ENCODE peak calls at places on chromosomes 7 and 10, in seven cellular contexts. F is mesenchymal stem cell; Q is esophagus squamous epithelium; X is HFFc6; C is AG09319; N is activated CD8-positive, alpha-beta memory T cell treated with anti-CD3 and anti-CD28 coated beads for 1 hour; D is CD4-positive, alpha-beta memory T cell. A is an unnamed sample.

GRCh38 chr10:82266438-82266837 is 391.4 kb downstream of the NRG3 start:
- DNase-seq in F (peak; percentile 76), Q (no peak), X (no peak), C (no peak), N (no peak), D (no peak), A (no peak)

GRCh38 chr10:99532687-99533495 is at the start of gene NKX2-3:
- DNase-seq in F (peak; percentile 99), Q (no peak), X (peak; percentile 33), C (no peak), N (no peak), D (no peak), A (no peak)

GRCh38 chr7:92781117-92781720 is 55.2 kb downstream of the CDK6 start:
- DNase-seq in F (no peak), Q (no peak), X (no peak), C (no peak), N (no peak), D (no peak), A (no peak)

GRCh38 chr7:30149640-30150272 is 15.0 kb downstream of the MTURN start:
- DNase-seq in F (no peak), Q (no peak), X (no peak), C (no peak), N (no peak), D (no peak), A (no peak)

GRCh38 chr10:132401396-132402168 is 4.6 kb downstream of the PWWP2B start:
- DNase-seq in F (no peak), Q (no peak), X (no peak), C (no peak), N (no peak), D (no peak), A (no peak)

GRCh38 chr10:11682267-11682683 is 59.9 kb upstream of the ECHDC3 start:
- DNase-seq in F (no peak), Q (no peak), X (no peak), C (no peak), N (no peak), D (no peak), A (no peak)

GRCh38 chr7:5237286-5237685 is 45.5 kb upstream of the SLC29A4 start:
- DNase-seq in F (peak; percentile 23), Q (no peak), X (peak; percentile 20), C (peak; percentile 30), N (no peak), D (no peak), A (no peak)

GRCh38 chr7:129671276-129671675 is 59.8 kb downstream of the NRF1 start:
- DNase-seq in F (no peak), Q (no peak), X (no peak), C (no peak), N (no peak), D (no peak), A (no peak)

GRCh38 chr7:32079530-32079929 is 9.3 kb upstream of the PDE1C start:
- DNase-seq in F (no peak), Q (no peak), X (no peak), C (no peak), N (no peak), D (no peak), A (no peak)

GRCh38 chr10:93673791-93674190 is 28.6 kb downstream of the FRA10AC1 start:
- DNase-seq in F (no peak), Q (no peak), X (no peak), C (no peak), N (no peak), D (no peak), A (no peak)

GRCh38 chr7:22357311-22358175 is 589 bp upstream of the RAPGEF5 start:
- DNase-seq in F (peak; percentile 19), Q (no peak), X (no peak), C (no peak), N (no peak), D (no peak), A (no peak)

GRCh38 chr7:123647106-123647730 is 8.4 kb upstream of the LMOD2 start:
- DNase-seq in F (no peak), Q (no peak), X (peak; percentile 9), C (no peak), N (no peak), D (no peak), A (no peak)

GRCh38 chr7:117470777-117471176 is 9.0 kb upstream of the CFTR start:
- DNase-seq in F (no peak), Q (no peak), X (no peak), C (no peak), N (no peak), D (no peak), A (no peak)

GRCh38 chr10:91587710-91588638 is 44.9 kb downstream of the PPP1R3C start:
- DNase-seq in F (peak; percentile 88), Q (no peak), X (peak; percentile 72), C (no peak), N (no peak), D (no peak), A (no peak)

GRCh38 chr7:18689535-18689934 is 194.0 kb downstream of the HDAC9 start:
- DNase-seq in F (peak; percentile 9), Q (no peak), X (no peak), C (no peak), N (no peak), D (no peak), A (no peak)

GRCh38 chr10:93235686-93236085 is 162.0 kb downstream of the CYP26A1 start:
- DNase-seq in F (peak; percentile 89), Q (no peak), X (peak; percentile 63), C (no peak), N (no peak), D (no peak), A (no peak)

GRCh38 chr7:78081888-78082287 is 283.3 kb downstream of the PHTF2 start:
- DNase-seq in F (no peak), Q (no peak), X (no peak), C (no peak), N (no peak), D (no peak), A (no peak)